ENCODE peak calls at places on chromosome 15, in ten cellular contexts. D, F, Y, L, R, M, K, W, N and B are unnamed samples.

GRCh38 chr15:25689592-25689991 is 173.5 kb downstream of the ATP10A start:
- DNase-seq in D (no peak), N (no peak), M (no peak), K (no peak), W (peak), Y (no peak), R (no peak), F (no peak), L (no peak), B (no peak)

GRCh38 chr15:87573534-87573933 is 683.0 kb downstream of the NTRK3 start:
- DNase-seq in Y (no peak), M (no peak), R (no peak), D (no peak), N (no peak), K (no peak), F (no peak), W (no peak), L (no peak), B (no peak)

GRCh38 chr15:69035205-69035917 is 20.9 kb downstream of the NOX5 start:
- DNase-seq in D (peak), F (no peak), N (no peak), R (no peak), Y (no peak), L (no peak), M (peak), K (peak), W (no peak), B (no peak)

GRCh38 chr15:76206325-76206976 is 104.8 kb downstream of the ETFA start:
- DNase-seq in F (no peak), N (peak), M (peak), Y (no peak), R (peak), K (peak), D (no peak), W (peak), L (peak), B (no peak)

GRCh38 chr15:82664021-82664420 is 16.9 kb upstream of the CPEB1 start:
- DNase-seq in R (no peak), N (no peak), K (peak), F (no peak), L (no peak), Y (no peak), M (peak), W (no peak), D (no peak), B (no peak)

GRCh38 chr15:62739082-62739481 is 303.5 kb upstream of the TPM1 start:
- DNase-seq in K (no peak), R (no peak), F (no peak), L (peak), D (no peak), M (no peak), W (no peak), N (no peak), Y (no peak), B (no peak)

GRCh38 chr15:62453356-62453755 is 288.3 kb upstream of the C2CD4B start:
- DNase-seq in D (no peak), N (no peak), Y (no peak), W (no peak), F (no peak), M (no peak), K (no peak), L (no peak), R (peak), B (no peak)

GRCh38 chr15:71011503-71012155 is 103.6 kb upstream of the THSD4 start:
- DNase-seq in R (peak), Y (no peak), D (no peak), N (no peak), M (no peak), W (no peak), L (peak), F (peak), K (no peak), B (no peak)

GRCh38 chr15:70379938-70380337 is 282.2 kb upstream of the TLE3 start:
- DNase-seq in W (peak), Y (no peak), F (no peak), N (peak), D (no peak), R (no peak), M (no peak), K (no peak), L (no peak), B (no peak)

GRCh38 chr15:74257105-74257504 is 21.0 kb downstream of the CCDC33 start:
- DNase-seq in D (no peak), K (no peak), L (no peak), W (no peak), M (no peak), Y (no peak), R (peak), F (no peak), N (no peak), B (no peak)

GRCh38 chr15:43281926-43282602 is 15.3 kb upstream of the TGM5 start:
- DNase-seq in F (no peak), K (no peak), R (no peak), D (no peak), W (no peak), L (no peak), Y (no peak), M (no peak), N (no peak), B (no peak)

GRCh38 chr15:38378162-38378560 is 75.8 kb upstream of the FAM98B start:
- DNase-seq in R (no peak), D (no peak), N (peak), M (peak), L (peak), F (no peak), W (peak), K (peak), Y (no peak), B (no peak)

GRCh38 chr15:47289667-47290066 is 427.6 kb upstream of the SEMA6D start:
- DNase-seq in D (no peak), M (no peak), F (no peak), K (no peak), N (no peak), Y (no peak), R (peak), L (no peak), W (no peak), B (no peak)

GRCh38 chr15:89307046-89307587 is 27.5 kb downstream of the POLG start:
- DNase-seq in M (no peak), K (no peak), R (no peak), N (no peak), L (peak), Y (no peak), F (peak), W (no peak), D (no peak), B (no peak)

GRCh38 chr15:80436511-80437307 is 32.5 kb downstream of the ARNT2 start:
- DNase-seq in N (no peak), M (no peak), D (peak), R (no peak), F (no peak), K (peak), L (peak), W (peak), Y (no peak), B (no peak)

GRCh38 chr15:70245932-70246622 is 148.4 kb upstream of the TLE3 start:
- DNase-seq in N (peak), W (peak), L (peak), M (peak), Y (no peak), F (no peak), K (peak), D (no peak), R (no peak), B (no peak)

GRCh38 chr15:79240036-79240435 is 42.5 kb upstream of the ANKRD34C start:
- DNase-seq in R (no peak), L (no peak), M (no peak), Y (no peak), F (no peak), W (no peak), D (no peak), K (no peak), N (no peak), B (no peak)

GRCh38 chr15:52683585-52683984 is 4.4 kb upstream of the ATOSA start:
- DNase-seq in N (no peak), W (no peak), L (no peak), F (no peak), R (no peak), K (no peak), M (no peak), D (no peak), Y (no peak), B (no peak)

GRCh38 chr15:84033793-84034553 is 201.6 kb upstream of the GOLGA6L4 start:
- DNase-seq in D (no peak), K (no peak), Y (no peak), F (no peak), N (no peak), R (no peak), W (no peak), M (no peak), L (peak), B (no peak)

GRCh38 chr15:91268510-91268909 is 168.5 kb downstream of the SV2B start:
- DNase-seq in W (no peak), F (no peak), L (peak), K (no peak), Y (no peak), R (no peak), D (peak), N (no peak), M (peak), B (no peak)

GRCh38 chr15:70140543-70141375 is 43.0 kb upstream of the TLE3 start:
- DNase-seq in F (no peak), K (peak), M (no peak), W (peak), Y (peak), R (no peak), D (peak), N (peak), L (no peak), B (no peak)

GRCh38 chr15:79339588-79340314 is 28.8 kb downstream of the TMED3 start:
- DNase-seq in Y (no peak), M (no peak), N (no peak), D (no peak), F (peak), K (no peak), W (no peak), R (peak), L (peak), B (no peak)

GRCh38 chr15:70802629-70803028 is 39.3 kb upstream of the UACA start:
- DNase-seq in L (peak), N (no peak), K (no peak), R (no peak), Y (no peak), F (no peak), D (no peak), M (no peak), W (no peak), B (no peak)

GRCh38 chr15:86735244-86736040 is 655.8 kb downstream of the AGBL1 start:
- DNase-seq in D (no peak), L (no peak), K (no peak), N (no peak), M (no peak), R (no peak), W (no peak), Y (no peak), F (no peak), B (no peak)

GRCh38 chr15:75366163-75366562 is 2.2 kb downstream of the MAN2C1 start:
- DNase-seq in R (no peak), K (no peak), F (no peak), N (no peak), Y (no peak), D (no peak), W (no peak), L (no peak), M (no peak), B (no peak)

GRCh38 chr15:67784057-67784781 is 41.1 kb upstream of the SKOR1 start:
- DNase-seq in Y (no peak), K (no peak), N (no peak), L (no peak), M (no peak), D (no peak), F (no peak), R (peak), W (no peak), B (peak)

GRCh38 chr15:39798382-39798781 is 15.7 kb upstream of the FSIP1 start:
- DNase-seq in R (no peak), M (no peak), Y (no peak), K (no peak), L (no peak), F (no peak), N (no peak), D (no peak), W (no peak), B (no peak)

GRCh38 chr15:71364117-71364584 is 248.9 kb downstream of the THSD4 start:
- DNase-seq in K (no peak), L (peak), N (no peak), M (no peak), D (no peak), Y (no peak), W (no peak), R (peak), F (no peak), B (no peak)

GRCh38 chr15:71107501-71107815 is 7.8 kb upstream of the THSD4 start:
- DNase-seq in D (no peak), W (no peak), R (no peak), L (no peak), Y (no peak), N (no peak), F (no peak), M (no peak), K (no peak), B (no peak)

GRCh38 chr15:27743078-27743477 is 356.0 kb downstream of the OCA2 start:
- DNase-seq in R (no peak), D (no peak), W (no peak), M (peak), K (no peak), Y (no peak), F (no peak), N (no peak), L (no peak), B (no peak)

GRCh38 chr15:57518779-57519410 is 72.8 kb upstream of the MYZAP start:
- DNase-seq in D (no peak), L (no peak), R (no peak), M (no peak), W (no peak), F (no peak), N (no peak), Y (no peak), K (no peak), B (no peak)

GRCh38 chr15:61063875-61064320 is 165.2 kb downstream of the RORA start:
- DNase-seq in L (no peak), F (no peak), R (no peak), W (no peak), K (no peak), Y (no peak), D (no peak), N (no peak), M (no peak), B (no peak)

GRCh38 chr15:92613841-92614240 is 41.7 kb downstream of the FAM174B start:
- DNase-seq in R (no peak), K (peak), N (peak), W (peak), F (no peak), L (no peak), M (peak), D (no peak), Y (no peak), B (no peak)

GRCh38 chr15:100918690-100919480 is at the start of gene LRRK1:
- DNase-seq in K (no peak), D (no peak), Y (no peak), F (no peak), M (peak), L (peak), W (peak), N (peak), R (peak), B (no peak)

GRCh38 chr15:31342781-31343626 is 16.4 kb downstream of the KLF13 start:
- DNase-seq in N (no peak), R (no peak), F (no peak), Y (no peak), D (no peak), K (no peak), M (no peak), W (no peak), L (no peak), B (no peak)